ENCODE peak calls at places on chromosomes 16 and 17, in six cellular contexts. S is astrocyte of the cerebellum, T is HFFc6, J is AG04450, R is GM12865, G is midbrain. X is an unnamed sample.

GRCh38 chr16:375927-376816 is 5.6 kb downstream of the PGAP6 start:
- DNase-seq in G (no peak), R (no peak), J (no peak), T (no peak), S (no peak), X (no peak)

GRCh38 chr17:10547351-10547750 is 2.1 kb downstream of the MYH2 start:
- DNase-seq in S (no peak), G (no peak), R (no peak), J (no peak), T (no peak), X (no peak)

GRCh38 chr17:72343911-72344310 is 223.1 kb downstream of the SOX9 start:
- DNase-seq in R (no peak), S (no peak), T (no peak), J (no peak), G (no peak), X (no peak)

GRCh38 chr17:19787733-19788357 is 39.7 kb upstream of the ALDH3A1 start:
- DNase-seq in T (no peak), J (no peak), R (no peak), G (peak; percentile 17), S (no peak), X (peak; percentile 50)

GRCh38 chr17:70181866-70182265 is 12.5 kb downstream of the KCNJ2 start:
- DNase-seq in S (no peak), R (no peak), J (no peak), G (no peak), T (no peak), X (no peak)

GRCh38 chr16:57938936-57939871 is 31.7 kb downstream of the CNGB1 start:
- DNase-seq in G (peak; percentile 32), J (no peak), T (peak; percentile 38), S (peak; percentile 68), R (no peak), X (no peak)

GRCh38 chr17:4949321-4950074 is 1.2 kb upstream of the PFN1 start:
- DNase-seq in S (no peak), J (no peak), T (peak; percentile 54), R (peak; percentile 97), G (peak; percentile 64), X (peak; percentile 86)

GRCh38 chr17:77698903-77699615 is 259.4 kb upstream of the TNRC6C start:
- DNase-seq in G (no peak), J (no peak), S (no peak), T (no peak), R (no peak), X (no peak)

GRCh38 chr17:20009302-20010098 is at the start of gene SPECC1:
- DNase-seq in S (peak; percentile 6), G (peak; percentile 58), R (peak; percentile 81), J (no peak), T (no peak), X (peak; percentile 87)